ENCODE peak calls at places on chromosomes 16 and 17, in six cellular contexts. I, A, B, Y, U and V are unnamed samples.

GRCh38 chr17:29179232-29180036 is 764 bp downstream of the MYO18A start:
- DNase-seq in B (no peak), U (no peak), A (peak), Y (no peak), I (peak), V (no peak)

GRCh38 chr17:75517277-75517865 is 1.0 kb downstream of the TSEN54 start:
- DNase-seq in A (peak), U (no peak), Y (no peak), I (no peak), B (no peak), V (no peak)

GRCh38 chr17:17084941-17085340 is 42.7 kb downstream of the MPRIP start:
- DNase-seq in A (no peak), I (no peak), Y (no peak), U (no peak), B (no peak), V (no peak)

GRCh38 chr16:30585022-30585399 is 486 bp downstream of the ZNF785 start:
- DNase-seq in B (no peak), I (no peak), Y (peak), U (no peak), A (no peak), V (no peak)

GRCh38 chr17:64385187-64386083 is 5.2 kb downstream of the PECAM1 start:
- DNase-seq in A (no peak), B (no peak), U (peak), Y (peak), I (no peak), V (no peak)

GRCh38 chr16:74926832-74927231 is 58.1 kb downstream of the WDR59 start:
- DNase-seq in Y (no peak), U (no peak), B (no peak), A (no peak), I (no peak), V (no peak)

GRCh38 chr17:48198950-48199541 is 91.5 kb downstream of the SNX11 start:
- DNase-seq in B (no peak), A (no peak), I (no peak), U (no peak), Y (no peak), V (no peak)

GRCh38 chr17:66849851-66850580 is 15.1 kb downstream of the CACNG5 start:
- DNase-seq in B (no peak), I (no peak), U (no peak), Y (no peak), A (no peak), V (no peak)

GRCh38 chr17:18258356-18259038 is at the start of gene FLII:
- DNase-seq in B (peak), I (peak), A (peak), U (no peak), Y (peak), V (no peak)

GRCh38 chr16:75019007-75019406 is 20.2 kb downstream of the ZNRF1 start:
- DNase-seq in A (no peak), U (no peak), Y (peak), B (no peak), I (no peak), V (no peak)

GRCh38 chr17:50593321-50593720 is 32.8 kb downstream of the CACNA1G start:
- DNase-seq in U (no peak), I (peak), A (peak), B (no peak), Y (no peak), V (no peak)

GRCh38 chr17:37849617-37849972 is 74.6 kb upstream of the TBC1D3K start:
- DNase-seq in B (no peak), Y (no peak), A (no peak), I (no peak), U (no peak), V (no peak)

GRCh38 chr17:43334744-43335400 is 63.9 kb upstream of the ARL4D start:
- DNase-seq in Y (no peak), U (no peak), A (no peak), I (peak), B (no peak), V (no peak)

GRCh38 chr17:79114455-79115301 is 40.1 kb downstream of the ENGASE start:
- DNase-seq in U (no peak), Y (peak), B (no peak), I (peak), A (no peak), V (no peak)

GRCh38 chr17:64051153-64051552 is 30.7 kb upstream of the ICAM2 start:
- DNase-seq in Y (no peak), U (no peak), B (no peak), I (no peak), A (no peak), V (no peak)

GRCh38 chr17:29364691-29365090 is 25.5 kb upstream of the TAOK1 start:
- DNase-seq in U (no peak), B (no peak), I (no peak), Y (no peak), A (no peak), V (no peak)

GRCh38 chr17:78114831-78115723 is 13.5 kb downstream of the TMC6 start:
- DNase-seq in U (no peak), Y (no peak), B (no peak), A (no peak), I (no peak), V (no peak)

GRCh38 chr17:9219631-9220415 is 198.5 kb downstream of the NTN1 start:
- DNase-seq in U (no peak), A (no peak), I (no peak), B (no peak), Y (no peak), V (no peak)

GRCh38 chr16:23877107-23878070 is 41.6 kb downstream of the PRKCB start:
- DNase-seq in A (no peak), Y (no peak), U (no peak), B (no peak), I (no peak), V (no peak)

GRCh38 chr16:11613381-11614303 is 26.9 kb upstream of the LITAF start:
- DNase-seq in B (no peak), I (no peak), U (no peak), A (no peak), Y (peak), V (no peak)

GRCh38 chr17:79630120-79630519 is 19.3 kb upstream of the RBFOX3 start:
- DNase-seq in B (no peak), Y (no peak), U (peak), A (no peak), I (no peak), V (peak)

GRCh38 chr16:31253642-31254045 is 6.1 kb upstream of the ITGAM start:
- DNase-seq in U (no peak), A (peak), I (peak), B (no peak), Y (peak), V (no peak)

GRCh38 chr17:56985371-56986162 is 7.6 kb downstream of the SCPEP1 start:
- DNase-seq in B (no peak), I (no peak), Y (no peak), A (no peak), U (no peak), V (no peak)

GRCh38 chr16:397135-397661 is at the start of gene NME4:
- DNase-seq in B (peak), I (peak), Y (peak), A (peak), U (no peak), V (no peak)

GRCh38 chr16:64417711-64418227 is 704.1 kb downstream of the CDH11 start:
- DNase-seq in I (no peak), B (no peak), Y (peak), U (no peak), A (no peak), V (no peak)

GRCh38 chr16:88727871-88728270 is 21.6 kb downstream of the CTU2 start:
- DNase-seq in U (no peak), Y (peak), I (peak), A (no peak), B (no peak), V (no peak)

GRCh38 chr17:80859004-80859941 is 132.4 kb upstream of the CHMP6 start:
- DNase-seq in U (peak), I (peak), B (no peak), A (no peak), Y (peak), V (no peak)
- TF ChIP-seq CTCF in U (no peak), I (peak), B (no peak), A (peak), Y (peak), V (no peak)

DNA sequence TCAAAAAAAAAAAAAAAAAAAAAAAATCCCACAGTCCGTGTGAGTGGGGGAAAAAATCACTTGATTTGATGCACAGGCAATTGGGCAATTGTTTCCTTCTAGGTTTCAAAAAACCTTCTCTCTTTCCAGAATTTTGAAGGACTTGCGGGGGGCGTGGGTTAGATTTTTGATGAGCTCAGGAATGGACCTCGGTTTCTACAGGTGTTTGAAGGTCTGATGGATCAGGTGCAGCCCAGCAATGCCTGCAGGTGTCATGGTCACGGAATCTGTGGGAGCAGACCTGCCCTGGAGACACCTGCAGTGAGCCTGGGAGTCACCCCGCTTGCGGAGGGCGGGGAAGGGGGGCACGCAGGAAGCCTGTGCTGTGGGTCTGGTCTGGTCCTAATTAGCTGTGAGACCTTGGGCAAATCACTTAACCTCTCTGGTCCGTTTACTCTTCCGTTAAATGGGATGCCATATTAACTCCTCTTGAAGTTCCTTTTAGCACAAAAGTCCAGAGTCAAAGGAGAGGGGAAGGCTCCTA is 174.2 kb downstream of the IRF8 start:
- DNase-seq in B (no peak), A (no peak), U (no peak), Y (no peak), I (no peak), V (no peak)
- TF ChIP-seq CTCF in B (peak), A (no peak), U (no peak), Y (no peak), I (no peak), V (peak)

DNA sequence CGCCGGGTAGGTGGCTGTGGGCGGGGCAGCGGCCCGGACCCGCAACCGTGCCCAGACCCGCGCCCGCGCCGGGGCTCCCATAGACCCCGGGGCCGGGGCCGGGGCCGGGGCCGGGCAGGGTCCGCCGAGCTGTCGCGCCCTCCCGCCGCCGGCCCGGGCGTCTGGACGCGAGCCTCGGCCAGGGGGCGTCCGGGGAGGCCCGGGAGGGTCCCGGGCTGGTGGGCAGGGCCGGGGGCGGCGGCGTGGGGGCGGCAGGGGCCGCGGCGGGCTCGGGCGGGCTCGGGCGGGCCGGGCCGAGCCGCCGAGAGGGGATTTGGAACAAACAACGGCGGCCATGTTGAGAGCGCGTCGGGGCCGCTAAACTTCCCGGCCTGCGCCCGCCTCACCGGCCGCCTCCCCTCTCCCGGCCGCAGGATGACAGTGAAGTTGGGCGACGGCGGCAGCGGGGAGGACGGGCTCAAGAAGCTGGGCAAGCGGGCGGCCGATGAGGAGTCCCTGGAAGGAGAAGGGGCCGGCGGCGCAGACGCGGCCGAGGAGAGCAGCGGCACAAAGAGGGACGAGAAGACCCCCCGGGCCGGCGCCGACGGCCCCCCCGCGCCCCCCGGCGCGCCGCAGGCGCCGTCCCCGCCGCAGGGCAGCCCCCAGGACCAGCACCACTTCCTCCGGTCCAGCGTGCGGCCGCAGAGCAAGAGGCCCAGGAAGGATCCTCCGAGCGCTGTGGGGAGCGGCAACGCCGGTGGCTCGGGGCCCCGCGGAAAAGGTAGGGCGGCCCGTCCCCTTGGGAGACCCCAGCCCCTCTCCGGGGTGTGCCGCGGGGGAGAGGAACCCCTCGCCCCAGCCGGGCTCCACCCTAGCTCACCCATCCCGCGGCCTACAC is 2.3 kb downstream of the CRAMP1 start:
- DNase-seq in A (peak), Y (peak), U (no peak), I (peak), B (no peak), V (no peak)
- TF ChIP-seq CTCF in A (no peak), Y (no peak), U (no peak), I (no peak), B (no peak), V (no peak)

GRCh38 chr16:83791916-83792315 is 15.9 kb upstream of the HSBP1 start:
- DNase-seq in Y (no peak), U (no peak), B (no peak), I (no peak), A (no peak), V (no peak)

GRCh38 chr16:83792391-83792790 is 15.4 kb upstream of the HSBP1 start:
- DNase-seq in B (no peak), A (no peak), U (no peak), I (no peak), Y (no peak), V (no peak)

GRCh38 chr16:83789642-83790401 is 18.0 kb upstream of the HSBP1 start:
- DNase-seq in I (no peak), A (no peak), U (no peak), B (no peak), Y (no peak), V (no peak)

GRCh38 chr16:83794874-83795273 is 12.9 kb upstream of the HSBP1 start:
- DNase-seq in B (no peak), Y (no peak), I (no peak), U (no peak), A (no peak), V (no peak)

GRCh38 chr16:83793179-83793578 is 14.6 kb upstream of the HSBP1 start:
- DNase-seq in B (no peak), A (no peak), U (no peak), Y (no peak), I (no peak), V (no peak)
- TF ChIP-seq CTCF in B (no peak), A (no peak), U (no peak), Y (peak), I (no peak), V (no peak)

GRCh38 chr17:83099570-83100181 is 20.3 kb downstream of the METRNL start:
- DNase-seq in Y (peak), A (no peak), B (no peak), U (no peak), I (no peak), V (no peak)
- TF ChIP-seq CTCF in Y (no peak), A (no peak), B (no peak), U (no peak), I (no peak), V (no peak)

DNA sequence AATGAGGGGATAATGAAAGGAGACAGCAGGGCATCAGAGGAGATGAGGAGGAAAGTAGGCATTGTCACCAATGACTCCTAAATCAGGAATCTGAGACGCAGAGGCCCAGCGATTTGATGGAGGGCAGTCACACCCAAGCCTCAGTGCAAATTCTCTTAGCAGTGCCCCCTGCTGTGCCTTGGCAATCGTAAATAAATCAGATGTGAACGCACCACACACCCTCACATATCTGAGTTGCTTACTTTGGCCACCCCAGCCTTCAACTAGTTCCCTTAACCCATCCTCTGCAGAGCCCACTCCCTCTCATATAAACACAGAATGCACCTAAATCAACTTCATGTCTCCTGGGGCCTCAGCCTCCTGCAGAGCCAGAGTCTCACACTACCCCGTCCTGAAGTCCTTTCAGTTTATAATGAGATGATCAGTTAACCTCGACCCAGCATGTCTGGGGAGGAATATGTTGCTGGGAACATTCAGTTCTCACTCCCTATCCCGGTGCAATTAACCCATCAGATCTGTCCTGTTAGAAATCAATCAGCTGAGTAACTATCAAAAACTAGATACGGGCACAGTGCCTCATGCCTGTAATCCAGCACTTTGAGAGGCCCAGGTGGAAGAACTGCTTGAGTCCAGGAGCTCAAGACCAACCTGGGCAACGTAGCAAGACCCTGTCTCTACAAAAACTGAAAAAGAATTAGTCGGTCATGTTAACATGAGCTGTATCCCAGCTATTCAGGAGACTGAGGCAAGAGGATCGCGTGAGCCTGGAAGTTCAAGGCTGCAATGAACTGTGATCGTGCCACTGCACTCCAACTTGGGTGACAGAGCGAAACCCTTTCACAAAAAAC is 78.4 kb downstream of the SLC39A11 start:
- DNase-seq in Y (peak), B (no peak), A (no peak), U (no peak), I (no peak), V (no peak)
- TF ChIP-seq CTCF in Y (peak), B (no peak), A (no peak), U (no peak), I (no peak), V (no peak)